ENCODE peak calls at places on chromosomes 16 and 17, in four cellular contexts. N, D, O and P are unnamed samples.
A peak's percentile ranks its signal among the peaks of the same experiment; 100 is the strongest.

GRCh38 chr17:7707446-7707845 is 2.4 kb downstream of the EFNB3 start:
- DNase-seq in N (no peak), D (peak; percentile 62), O (no peak), P (no peak)

GRCh38 chr16:46918905-46919792 is 35.0 kb downstream of the GPT2 start:
- DNase-seq in N (no peak), D (no peak), O (no peak), P (peak; percentile 86)

GRCh38 chr16:79053577-79053976 is 547.0 kb downstream of the MAF start:
- DNase-seq in N (no peak), D (no peak), O (no peak), P (no peak)

GRCh38 chr17:45991341-45991740 is 7.7 kb upstream of the STH start:
- DNase-seq in N (no peak), D (no peak), O (no peak), P (no peak)

GRCh38 chr17:6660765-6661463 is 9.4 kb downstream of the C17orf100 start:
- DNase-seq in N (no peak), D (no peak), O (no peak), P (no peak)

GRCh38 chr16:75087040-75087979 is 29.3 kb downstream of the LDHD start:
- DNase-seq in N (no peak), D (no peak), O (no peak), P (no peak)

GRCh38 chr17:63601439-63602371 is 1.0 kb downstream of the TACO1 start:
- DNase-seq in N (no peak), D (no peak), O (no peak), P (no peak)

GRCh38 chr16:86821933-86822332 is 243.6 kb downstream of the FOXL1 start:
- DNase-seq in N (no peak), D (no peak), O (no peak), P (no peak)

GRCh38 chr16:85390511-85391174 is 222.5 kb upstream of the GSE1 start:
- DNase-seq in N (peak; percentile 78), D (peak; percentile 7), O (peak; percentile 97), P (peak; percentile 27)

GRCh38 chr17:62085511-62086408 is 20.7 kb upstream of the MED13 start:
- DNase-seq in N (peak; percentile 30), D (no peak), O (no peak), P (no peak)

GRCh38 chr17:1744551-1745512 is 2.2 kb downstream of the SERPINF2 start:
- DNase-seq in N (no peak), D (no peak), O (no peak), P (no peak)

GRCh38 chr17:15478845-15479244 is 11.4 kb upstream of the CDRT4 start:
- DNase-seq in N (no peak), D (no peak), O (no peak), P (no peak)

GRCh38 chr17:50865060-50865867 is 890 bp downstream of the TOB1 start:
- DNase-seq in N (peak; percentile 61), D (peak; percentile 73), O (peak; percentile 53), P (peak; percentile 48)
- TF ChIP-seq CTCF in N (no peak), D (no peak), O (no peak), P (no peak)

DNA sequence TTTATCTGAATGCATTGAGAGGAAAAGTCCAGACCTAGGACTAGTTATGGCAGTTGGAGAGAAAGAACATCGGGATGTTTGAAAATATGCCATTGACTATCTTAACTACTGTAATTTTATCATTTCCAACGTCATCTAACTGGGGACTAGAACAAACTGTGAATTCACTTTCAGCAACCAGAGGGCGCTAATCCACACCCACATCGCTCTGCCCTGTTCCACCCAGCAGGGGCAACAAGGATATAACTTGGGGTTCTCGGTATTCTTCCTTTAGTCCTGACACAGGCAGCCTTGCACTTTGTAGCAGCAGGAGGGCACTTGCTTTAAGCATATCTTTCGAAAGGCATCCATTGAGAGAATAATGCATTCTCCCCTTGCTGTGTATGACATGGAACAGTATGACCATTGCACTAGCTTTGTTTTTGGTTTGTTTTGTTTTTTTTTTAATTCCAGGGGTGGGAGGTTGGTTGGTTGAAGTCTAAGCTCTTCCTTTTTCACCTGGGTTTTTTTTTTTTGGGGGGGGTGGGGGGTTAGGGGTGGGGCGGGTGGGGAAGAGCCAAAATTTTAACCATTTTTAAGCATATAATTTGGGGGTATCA is 31.5 kb downstream of the SIAH1 start:
- DNase-seq in N (peak; percentile 62), D (peak; percentile 70), O (peak; percentile 69), P (peak; percentile 57)
- TF ChIP-seq CTCF in N (peak; percentile 90), D (peak; percentile 76), O (peak; percentile 93), P (peak; percentile 83)

DNA sequence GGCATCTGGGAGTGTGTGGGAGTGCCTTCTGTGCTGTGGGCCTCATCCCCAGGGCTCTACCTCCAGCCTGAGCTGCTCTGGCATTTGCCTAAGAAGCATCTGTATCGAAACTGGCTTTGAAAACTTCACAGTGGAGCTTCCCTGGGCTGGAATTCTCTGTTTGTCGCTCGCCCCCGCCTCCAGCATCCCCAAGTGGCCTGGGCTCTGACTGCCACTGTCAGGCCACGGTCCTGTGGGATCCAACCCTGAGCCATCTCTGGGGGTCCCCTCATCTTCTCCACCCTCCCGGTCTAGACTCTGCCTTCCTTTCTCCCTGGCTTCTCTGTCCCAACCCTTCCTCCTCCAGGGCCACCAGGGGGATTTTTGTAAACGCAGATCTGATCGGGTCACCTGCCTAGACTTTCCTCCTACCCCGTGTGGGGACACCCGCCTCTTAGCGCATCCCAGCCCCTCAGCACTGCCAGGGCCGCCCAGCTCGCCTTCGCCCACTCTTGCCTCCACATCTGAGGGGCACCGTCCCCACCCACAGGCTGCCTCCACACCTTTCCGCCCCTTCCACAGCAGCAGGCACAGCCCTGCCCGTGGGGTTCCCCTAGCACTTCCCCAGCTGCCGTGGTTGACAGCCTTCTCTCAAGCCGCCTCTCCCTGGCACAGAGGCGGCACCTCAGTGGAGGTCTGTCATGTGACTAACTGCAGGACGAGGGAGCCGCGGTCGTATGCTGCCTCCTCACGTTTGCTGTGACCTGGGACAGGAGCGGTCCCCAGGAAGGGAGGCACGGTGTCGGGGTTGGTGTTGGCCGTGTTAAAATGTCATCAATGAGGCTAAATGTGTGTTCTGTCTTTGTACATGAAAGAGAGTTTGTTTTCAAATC is 12.0 kb downstream of the TBC1D24 start:
- DNase-seq in N (peak; percentile 64), D (no peak), O (no peak), P (peak; percentile 21)
- TF ChIP-seq CTCF in N (peak; percentile 28), D (no peak), O (no peak), P (no peak)

DNA sequence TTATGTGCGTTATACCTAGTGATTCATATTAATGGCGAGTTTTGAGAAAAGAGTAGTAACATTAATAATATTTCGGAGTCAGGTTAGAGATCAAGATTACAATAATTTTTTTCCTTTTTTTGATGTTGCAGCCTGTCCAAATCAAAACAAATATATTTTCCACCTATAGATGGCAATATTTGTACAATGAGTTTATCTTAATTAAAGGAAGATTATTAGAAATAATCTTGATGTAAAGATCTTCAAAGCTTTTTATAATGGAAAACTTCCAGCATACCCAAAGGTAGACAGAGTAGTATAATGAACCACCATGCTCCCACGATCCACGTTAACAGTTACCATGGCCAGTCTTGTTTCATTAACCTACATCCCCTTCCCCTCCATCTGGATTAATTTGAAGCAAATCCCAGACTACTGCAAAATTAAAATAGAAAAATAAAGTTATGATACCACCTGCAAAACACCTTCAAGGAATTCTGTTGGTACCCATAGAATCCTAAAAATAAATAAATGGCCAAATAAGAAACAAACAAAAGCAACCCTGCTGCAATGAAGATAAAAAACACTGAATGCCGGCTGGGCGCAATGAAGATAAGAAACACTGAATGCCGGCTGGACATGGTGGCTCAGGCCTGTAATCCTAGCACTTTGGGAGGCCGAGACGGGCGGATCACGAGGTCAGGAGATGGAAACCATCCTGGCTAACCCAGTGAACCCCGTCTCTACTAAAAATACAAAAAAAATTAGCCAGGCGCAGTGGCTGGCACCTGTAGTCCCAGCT is 46.5 kb upstream of the GINS3 start:
- DNase-seq in N (no peak), D (no peak), O (no peak), P (no peak)
- TF ChIP-seq CTCF in N (no peak), D (no peak), O (peak; percentile 51), P (peak; percentile 40)

GRCh38 chr17:5111402-5112204 is at the start of gene ZNF232:
- DNase-seq in N (peak; percentile 95), D (peak; percentile 97), O (peak; percentile 94), P (peak; percentile 97)
- TF ChIP-seq CTCF in N (no peak), D (no peak), O (no peak), P (no peak)

GRCh38 chr16:69105501-69106361 is at the start of gene HAS3:
- DNase-seq in N (peak; percentile 71), D (peak; percentile 74), O (peak; percentile 29), P (peak; percentile 70)
- TF ChIP-seq CTCF in N (peak; percentile 1), D (no peak), O (no peak), P (no peak)

GRCh38 chr17:75065562-75066151 is 18.6 kb downstream of the KCTD2 start:
- DNase-seq in N (no peak), D (no peak), O (no peak), P (no peak)

GRCh38 chr17:75068750-75069149 is 19.0 kb upstream of the SLC16A5 start:
- DNase-seq in N (no peak), D (no peak), O (no peak), P (no peak)

GRCh38 chr17:75073618-75074047 is 14.1 kb upstream of the SLC16A5 start:
- DNase-seq in N (no peak), D (no peak), O (peak; percentile 75), P (no peak)

GRCh38 chr17:75067856-75068255 is 19.9 kb upstream of the SLC16A5 start:
- DNase-seq in N (no peak), D (no peak), O (no peak), P (no peak)

GRCh38 chr17:75069783-75070182 is 18.0 kb upstream of the SLC16A5 start:
- DNase-seq in N (no peak), D (no peak), O (no peak), P (no peak)
- TF ChIP-seq CTCF in N (peak; percentile 11), D (no peak), O (peak; percentile 43), P (no peak)